ENCODE peak calls at places on chromosomes 7 and 10, in ten cellular contexts. S is GM23338; P is endodermal cell; B is AG09309; N is progenitor cell of endocrine pancreas; U is mesothelial cell of epicardium; W is CD4-positive, alpha-beta T cell; D is fibroblast of lung; K is psoas muscle; L is A549. R is an unnamed sample.
A peak's percentile ranks its signal among the peaks of the same experiment; 100 is the strongest.

GRCh38 chr10:14879055-14879800 is 562 bp downstream of the SUV39H2 start:
- DNase-seq in N (no peak), S (peak; percentile 52), W (no peak), B (no peak), L (peak; percentile 33), K (no peak), D (peak; percentile 5), U (peak; percentile 64), P (peak; percentile 65), R (peak; percentile 5)

GRCh38 chr7:710161-710560 is 16.3 kb upstream of the DNAAF5 start:
- DNase-seq in W (no peak), D (no peak), L (no peak), U (peak; percentile 27), P (no peak), B (no peak), K (no peak), N (no peak), S (no peak), R (no peak)

GRCh38 chr10:19788902-19789301 is 27.3 kb upstream of the PLXDC2 start:
- DNase-seq in D (no peak), L (no peak), B (no peak), S (peak; percentile 51), P (no peak), N (no peak), U (no peak), W (no peak), K (no peak), R (no peak)

GRCh38 chr10:75332081-75332480 is 69.5 kb downstream of the ZNF503 start:
- DNase-seq in D (no peak), N (no peak), S (no peak), W (no peak), L (no peak), B (no peak), P (no peak), U (no peak), K (no peak), R (no peak)

GRCh38 chr10:114632869-114633715 is 25.0 kb downstream of the ABLIM1 start:
- DNase-seq in L (peak; percentile 80), K (peak; percentile 36), N (no peak), W (no peak), D (peak; percentile 80), B (peak; percentile 61), P (peak; percentile 68), S (no peak), U (no peak), R (peak; percentile 42)

GRCh38 chr7:1056006-1056784 is 11.8 kb downstream of the GPR146 start:
- DNase-seq in W (no peak), D (no peak), L (no peak), P (no peak), B (no peak), N (no peak), S (no peak), K (no peak), U (no peak), R (no peak)

GRCh38 chr10:64518456-64518855 is 997.3 kb downstream of the REEP3 start:
- DNase-seq in P (no peak), N (no peak), S (no peak), B (no peak), L (no peak), K (no peak), U (no peak), D (no peak), W (no peak), R (no peak)

GRCh38 chr7:5596046-5596895 is 172.6 kb upstream of the TNRC18 start:
- DNase-seq in L (peak; percentile 84), P (peak; percentile 85), K (peak; percentile 88), B (peak; percentile 78), S (peak; percentile 55), D (peak; percentile 92), N (no peak), U (peak; percentile 70), W (peak; percentile 24), R (peak; percentile 66)

GRCh38 chr10:103241262-103242011 is 4.2 kb upstream of the RPEL1 start:
- DNase-seq in K (peak; percentile 24), W (no peak), P (peak; percentile 73), L (peak; percentile 89), D (peak; percentile 25), S (peak; percentile 22), N (no peak), B (no peak), U (no peak), R (peak; percentile 82)

GRCh38 chr10:103235775-103236174 is 9.9 kb upstream of the RPEL1 start:
- DNase-seq in K (no peak), U (no peak), P (no peak), D (no peak), B (no peak), S (no peak), N (no peak), W (no peak), L (no peak), R (no peak)

GRCh38 chr10:103232772-103233488 is 12.8 kb upstream of the RPEL1 start:
- DNase-seq in B (no peak), N (no peak), L (no peak), P (no peak), S (peak; percentile 40), K (no peak), W (no peak), D (peak; percentile 79), U (no peak), R (no peak)

GRCh38 chr10:103238506-103239252 is 7.0 kb upstream of the RPEL1 start:
- DNase-seq in S (peak; percentile 88), N (no peak), W (no peak), U (no peak), L (peak; percentile 59), K (no peak), P (peak; percentile 84), D (peak; percentile 53), B (no peak), R (peak; percentile 80)
- TF ChIP-seq CTCF in S (peak; percentile 61), N (peak; percentile 13), W (no peak), U (no peak), L (peak; percentile 63), K (peak; percentile 16), P (peak; percentile 77), D (peak; percentile 59), B (peak; percentile 76), R (peak; percentile 41)

DNA sequence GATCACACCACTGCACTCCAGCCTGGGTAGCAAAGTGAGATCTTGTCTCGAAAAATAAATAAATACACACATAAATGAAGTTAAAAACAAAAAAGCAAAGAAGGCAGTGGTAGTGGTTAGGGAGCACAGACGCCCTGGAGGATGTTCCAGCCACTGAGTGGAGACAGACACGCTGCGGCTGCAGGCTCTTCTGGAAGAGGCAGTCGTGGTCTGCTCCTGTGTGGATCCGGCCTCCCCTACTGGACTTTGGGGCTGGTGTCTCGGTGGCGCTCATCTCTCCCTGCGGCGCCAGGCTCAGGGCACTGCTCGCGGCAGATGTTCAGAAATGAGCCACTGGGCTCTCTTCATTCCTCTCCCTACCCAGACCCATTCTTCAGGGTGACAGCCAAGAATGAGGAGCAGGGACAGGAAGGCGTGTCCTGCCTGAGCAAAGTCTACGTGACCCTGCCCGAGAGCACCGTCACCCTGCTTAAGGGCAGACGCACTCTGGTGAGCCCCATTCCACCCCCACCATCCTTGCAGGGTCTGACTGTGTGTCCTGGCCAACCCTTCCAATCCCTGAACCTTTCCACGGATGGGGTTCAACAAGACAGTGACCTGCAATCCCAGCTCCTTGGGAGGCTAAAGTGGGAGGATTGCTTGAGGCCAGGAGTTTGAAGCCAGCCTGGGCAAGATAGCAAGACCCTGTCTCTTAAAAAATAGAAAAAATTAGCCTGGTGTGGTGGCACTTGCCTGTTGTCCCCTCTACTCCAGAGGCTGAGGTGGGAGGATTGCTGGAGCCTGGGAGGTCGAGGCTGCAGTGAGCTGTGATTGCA is 26.2 kb downstream of the ZAN start:
- DNase-seq in K (no peak), N (no peak), B (no peak), L (no peak), P (no peak), U (no peak), S (no peak), D (no peak), W (no peak), R (no peak)
- TF ChIP-seq CTCF in K (no peak), N (no peak), B (no peak), L (no peak), P (no peak), U (no peak), S (no peak), D (no peak), W (no peak), R (no peak)

GRCh38 chr7:151735854-151736402 is 141.0 kb downstream of the PRKAG2 start:
- DNase-seq in U (no peak), W (no peak), S (peak; percentile 48), D (no peak), N (no peak), L (no peak), P (no peak), B (no peak), K (no peak), R (no peak)

GRCh38 chr7:151732834-151733585 is 143.9 kb downstream of the PRKAG2 start:
- DNase-seq in P (no peak), U (no peak), W (no peak), B (no peak), N (no peak), K (no peak), S (no peak), L (no peak), D (peak; percentile 76), R (no peak)

GRCh38 chr7:151738925-151739324 is 138.0 kb downstream of the PRKAG2 start:
- DNase-seq in B (no peak), D (no peak), K (no peak), P (no peak), N (no peak), U (no peak), S (no peak), L (no peak), W (no peak), R (no peak)

GRCh38 chr7:151735186-151735853 is 141.6 kb downstream of the PRKAG2 start:
- DNase-seq in S (peak; percentile 41), W (no peak), K (no peak), D (no peak), P (no peak), N (no peak), B (no peak), U (no peak), L (no peak), R (no peak)

GRCh38 chr7:151736403-151736909 is 140.5 kb downstream of the PRKAG2 start:
- DNase-seq in N (no peak), K (peak; percentile 80), S (peak; percentile 68), W (no peak), P (no peak), D (peak; percentile 99), U (no peak), B (peak; percentile 86), L (peak; percentile 98), R (peak; percentile 72)
- TF ChIP-seq CTCF in N (no peak), K (peak; percentile 20), S (peak; percentile 20), W (no peak), P (no peak), D (no peak), U (no peak), B (peak; percentile 24), L (no peak), R (peak; percentile 26)

GRCh38 chr7:7201583-7202374 is 19.4 kb downstream of the C1GALT1 start:
- DNase-seq in W (peak; percentile 14), K (no peak), U (peak; percentile 45), S (peak; percentile 84), B (no peak), P (peak; percentile 72), D (no peak), L (no peak), N (no peak), R (peak; percentile 83)

GRCh38 chr7:7207876-7208275 is 25.5 kb downstream of the C1GALT1 start:
- DNase-seq in B (no peak), U (no peak), P (no peak), S (no peak), N (no peak), W (no peak), D (peak; percentile 71), K (no peak), L (no peak), R (no peak)

GRCh38 chr7:7203813-7204575 is 21.6 kb downstream of the C1GALT1 start:
- DNase-seq in K (no peak), B (no peak), D (no peak), U (no peak), P (no peak), N (no peak), W (no peak), S (no peak), L (no peak), R (no peak)

GRCh38 chr7:7202375-7202720 is 20.0 kb downstream of the C1GALT1 start:
- DNase-seq in K (no peak), U (no peak), S (no peak), D (no peak), N (no peak), W (no peak), P (no peak), L (no peak), B (no peak), R (no peak)
- TF ChIP-seq CTCF in K (no peak), U (no peak), S (no peak), D (no peak), N (no peak), W (no peak), P (no peak), L (no peak), B (no peak), R (no peak)